ENCODE peak calls at places on chromosomes 2 and 18, in six cellular contexts. L is vagina, A is cardiac muscle cell, Q is mesenchymal stem cell, Z is transverse colon, S is GM12878. C is an unnamed sample.

GRCh38 chr2:23993736-23994269 is 16.1 kb upstream of the MFSD2B start:
- DNase-seq in L (no peak), Q (no peak), Z (no peak), S (no peak), A (no peak), C (no peak)

GRCh38 chr2:119174216-119174992 is 15.9 kb upstream of the C1QL2 start:
- DNase-seq in Z (peak; percentile 52), A (peak; percentile 27), Q (peak; percentile 15), L (no peak), S (no peak), C (peak; percentile 40)

GRCh38 chr2:67867735-67868134 is 195.1 kb downstream of the C1D start:
- DNase-seq in A (no peak), Q (peak; percentile 19), S (no peak), Z (no peak), L (no peak), C (no peak)

GRCh38 chr2:216622526-216622925 is 10.7 kb upstream of the IGFBP2 start:
- DNase-seq in A (no peak), S (no peak), Z (no peak), Q (no peak), L (no peak), C (no peak)

GRCh38 chr2:235041918-235042575 is 90.2 kb downstream of the SH3BP4 start:
- DNase-seq in S (no peak), Q (no peak), A (no peak), L (no peak), Z (no peak), C (no peak)

GRCh38 chr2:106868199-106868598 is 17.8 kb downstream of the ST6GAL2 start:
- DNase-seq in Q (no peak), Z (no peak), A (peak; percentile 38), S (no peak), L (no peak), C (no peak)

GRCh38 chr2:186460465-186460864 is 25.6 kb upstream of the ZC3H15 start:
- DNase-seq in L (no peak), S (no peak), Q (peak; percentile 12), A (peak; percentile 3), Z (no peak), C (peak; percentile 43)

GRCh38 chr2:9474361-9475117 is at the start of gene IAH1:
- DNase-seq in L (no peak), Q (no peak), A (peak; percentile 45), Z (peak; percentile 71), S (no peak), C (peak; percentile 67)

GRCh38 chr2:128405981-128406601 is 87.4 kb upstream of the HS6ST1 start:
- DNase-seq in S (no peak), A (no peak), Q (no peak), L (peak; percentile 79), Z (peak; percentile 1), C (no peak)

GRCh38 chr2:100730290-100730868 is 89.6 kb upstream of the NPAS2 start:
- DNase-seq in A (peak; percentile 61), L (no peak), S (no peak), Z (peak; percentile 70), Q (peak; percentile 78), C (peak; percentile 76)

GRCh38 chr2:200966770-200967169 is 3.3 kb upstream of the ORC2 start:
- DNase-seq in Q (peak; percentile 73), L (no peak), A (no peak), S (peak; percentile 31), Z (no peak), C (peak; percentile 20)

GRCh38 chr18:56891116-56891515 is 240.0 kb downstream of the WDR7 start:
- DNase-seq in S (no peak), Q (peak; percentile 4), A (no peak), L (no peak), Z (no peak), C (no peak)

GRCh38 chr18:57113783-57114465 is 33.0 kb upstream of the BOD1L2 start:
- DNase-seq in S (no peak), Q (no peak), A (no peak), Z (no peak), L (no peak), C (no peak)

GRCh38 chr18:78662879-78663278 is 316.7 kb upstream of the SALL3 start:
- DNase-seq in A (no peak), L (no peak), Q (no peak), S (no peak), Z (no peak), C (no peak)
- H3K9me3 ChIP-seq in A (no peaks in the 10 kb centered on the region), L (no peaks in the 10 kb centered on the region), Q (no peaks in the 10 kb centered on the region), S (peaks cover 2% of the 10 kb centered on the region), Z (no peaks in the 10 kb centered on the region), C (no peaks in the 10 kb centered on the region)

GRCh38 chr2:46988733-46989481 is 73.3 kb upstream of the MCFD2 start:
- DNase-seq in L (no peak), S (no peak), Z (no peak), A (peak; percentile 37), Q (no peak), C (no peak)

GRCh38 chr2:46988230-46988629 is 72.6 kb upstream of the MCFD2 start:
- DNase-seq in L (no peak), A (no peak), Q (no peak), S (no peak), Z (no peak), C (no peak)

GRCh38 chr2:46989491-46990230 is 74.1 kb upstream of the MCFD2 start:
- DNase-seq in S (no peak), L (no peak), Z (no peak), A (no peak), Q (no peak), C (no peak)

GRCh38 chr2:46991985-46992384 is 76.4 kb upstream of the MCFD2 start:
- DNase-seq in L (no peak), Z (no peak), A (no peak), S (no peak), Q (no peak), C (no peak)

DNA sequence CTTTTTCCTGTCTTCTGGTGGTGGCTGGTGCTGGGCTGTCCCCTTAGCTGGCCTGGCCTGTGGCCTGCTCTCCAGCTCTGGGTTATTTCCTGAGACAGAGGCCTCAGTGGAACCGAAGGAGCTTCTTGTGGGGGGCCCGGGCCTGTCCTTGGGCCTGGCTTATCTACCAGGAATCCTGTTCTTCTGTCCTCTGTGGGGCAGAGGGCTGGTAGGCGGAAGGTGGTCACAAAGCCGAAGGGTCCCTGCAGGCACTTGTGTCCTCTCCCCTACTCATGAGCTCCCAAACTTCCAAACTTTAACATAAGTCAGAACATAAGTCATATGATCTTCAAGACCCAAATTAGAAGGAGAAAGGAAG is 74.6 kb upstream of the MCFD2 start:
- DNase-seq in Z (no peak), L (no peak), S (no peak), Q (no peak), A (no peak), C (no peak)
- H3K36me3 ChIP-seq in Z (no peaks in the 10 kb centered on the region), L (peaks cover 4% of the 10 kb centered on the region), S (peaks cover 27% of the 10 kb centered on the region), Q (peaks cover 66% of the 10 kb centered on the region), A (no peaks in the 10 kb centered on the region), C (peaks cover 14% of the 10 kb centered on the region)

GRCh38 chr2:30971291-30972025 is 164.2 kb upstream of the CAPN13 start:
- DNase-seq in Z (no peak), Q (no peak), L (no peak), A (no peak), S (no peak), C (no peak)
- H3K4me1 ChIP-seq in Z (no peaks in the 10 kb centered on the region), Q (peaks cover 17% of the 10 kb centered on the region), L (no peaks in the 10 kb centered on the region), A (peaks cover 5% of the 10 kb centered on the region), S (no peaks in the 10 kb centered on the region), C (no peaks in the 10 kb centered on the region)

GRCh38 chr18:80026363-80026762 is 7.9 kb upstream of the RBFA start:
- DNase-seq in L (no peak), S (no peak), Z (no peak), Q (no peak), A (no peak), C (no peak)

GRCh38 chr18:80023173-80023572 is 11.1 kb upstream of the RBFA start:
- DNase-seq in S (no peak), Z (no peak), A (no peak), L (no peak), Q (no peak), C (no peak)

GRCh38 chr18:80022613-80023012 is 11.6 kb upstream of the RBFA start:
- DNase-seq in L (no peak), Q (peak; percentile 40), A (peak; percentile 54), S (no peak), Z (no peak), C (no peak)
- H3K9me3 ChIP-seq in L (peaks cover 80% of the 10 kb centered on the region), Q (peaks cover 51% of the 10 kb centered on the region), A (no peaks in the 10 kb centered on the region), S (peaks cover 35% of the 10 kb centered on the region), Z (peaks cover 87% of the 10 kb centered on the region), C (peaks cover 12% of the 10 kb centered on the region)

GRCh38 chr18:42018831-42019230 is 63.8 kb downstream of the PIK3C3 start:
- DNase-seq in A (no peak), S (no peak), L (no peak), Z (no peak), Q (no peak), C (no peak)
- H3K36me3 ChIP-seq in A (peaks cover 29% of the 10 kb centered on the region), S (peaks cover 1% of the 10 kb centered on the region), L (no peaks in the 10 kb centered on the region), Z (peaks cover 39% of the 10 kb centered on the region), Q (peaks cover 93% of the 10 kb centered on the region), C (peaks cover 5% of the 10 kb centered on the region)

DNA sequence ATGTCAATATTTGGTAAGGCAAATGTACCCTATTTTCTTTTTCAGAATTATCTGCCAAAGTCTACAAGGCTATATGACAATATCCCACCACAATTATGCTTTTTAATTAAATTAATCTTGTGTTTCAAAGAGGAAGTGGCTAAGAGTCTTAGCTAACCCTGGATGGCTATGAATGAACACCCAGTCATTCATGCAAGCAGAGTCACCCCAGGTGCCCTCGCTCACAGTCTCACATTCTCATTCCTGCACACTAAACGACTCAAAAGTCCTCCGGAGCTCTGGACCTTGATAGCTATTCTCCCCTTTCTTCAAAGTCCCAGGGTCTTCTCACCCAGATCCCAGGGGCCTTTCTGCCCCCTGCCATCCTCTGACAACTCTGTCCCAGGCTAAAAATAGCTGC is 42.1 kb upstream of the MRPL19 start:
- DNase-seq in L (no peak), Q (no peak), A (no peak), Z (no peak), S (no peak), C (no peak)
- H3K4me1 ChIP-seq in L (no peaks in the 10 kb centered on the region), Q (peaks cover 30% of the 10 kb centered on the region), A (peaks cover 4% of the 10 kb centered on the region), Z (peaks cover 4% of the 10 kb centered on the region), S (peaks cover 2% of the 10 kb centered on the region), C (peaks cover 5% of the 10 kb centered on the region)

DNA sequence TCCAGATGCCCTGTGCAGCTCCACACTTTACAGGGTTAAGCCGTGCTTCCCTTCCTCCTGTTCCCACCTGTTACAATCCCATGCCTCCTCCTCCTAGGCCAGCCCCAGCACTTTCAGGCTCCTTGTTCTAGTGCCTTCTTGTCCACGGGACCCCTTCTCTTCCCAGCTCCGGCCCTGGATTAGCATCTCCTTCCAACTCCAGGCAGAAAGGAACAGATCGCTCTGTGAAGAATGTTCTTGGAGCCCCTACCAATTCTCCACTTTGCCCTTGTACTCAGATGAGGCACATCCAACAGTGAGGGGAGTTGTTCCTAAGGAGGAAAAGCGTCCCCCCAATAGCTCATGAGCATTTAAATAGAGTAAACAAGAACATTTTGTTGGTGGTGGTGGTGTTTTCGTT is 72.7 kb downstream of the CABLES1 start:
- DNase-seq in S (no peak), A (no peak), L (no peak), Q (no peak), Z (no peak), C (no peak)
- H3K9me3 ChIP-seq in S (peaks cover 6% of the 10 kb centered on the region), A (no peaks in the 10 kb centered on the region), L (no peaks in the 10 kb centered on the region), Q (peaks cover 13% of the 10 kb centered on the region), Z (no peaks in the 10 kb centered on the region), C (no peaks in the 10 kb centered on the region)

C was measured in small intestine.